ENCODE peak calls at places on chromosome 11, in seven cellular contexts. R is colonic mucosa; T is heart right ventricle; Y is IMR-90; C is RWPE1; H is pancreas; Z is CD8-positive, alpha-beta T cell. E is an unnamed sample.

GRCh38 chr11:35083181-35084061 is 55.5 kb upstream of the CD44 start:
- DNase-seq in R (peak), T (peak), Y (peak), C (peak), H (peak), Z (peak), E (no peak)

GRCh38 chr11:31804439-31805036 is 6.6 kb downstream of the PAX6 start:
- DNase-seq in R (no peak), T (no peak), Y (no peak), C (no peak), H (no peak), Z (no peak), E (no peak)

GRCh38 chr11:123054301-123055065 is 7.5 kb downstream of the HSPA8 start:
- DNase-seq in R (no peak), T (no peak), Y (peak), C (peak), H (no peak), Z (no peak), E (no peak)

GRCh38 chr11:86510674-86511073 is 136.0 kb downstream of the CCDC81 start:
- DNase-seq in R (peak), T (no peak), Y (no peak), C (no peak), H (no peak), Z (no peak), E (no peak)

GRCh38 chr11:65026810-65027209 is 429 bp upstream of the SNX15 start:
- DNase-seq in R (no peak), T (no peak), Y (peak), C (no peak), H (no peak), Z (no peak), E (no peak)

GRCh38 chr11:106961518-106961917 is 56.8 kb downstream of the GUCY1A2 start:
- DNase-seq in R (no peak), T (no peak), Y (peak), C (peak), H (no peak), Z (no peak), E (no peak)

GRCh38 chr11:13354335-13354734 is 76.7 kb downstream of the BMAL1 start:
- DNase-seq in R (no peak), T (no peak), Y (peak), C (no peak), H (no peak), Z (no peak), E (no peak)

GRCh38 chr11:66907751-66908173 is 50.4 kb downstream of the PC start:
- DNase-seq in R (no peak), T (no peak), Y (no peak), C (no peak), H (no peak), Z (no peak), E (no peak)

GRCh38 chr11:86143429-86144030 is 74.6 kb upstream of the PICALM start:
- DNase-seq in R (no peak), T (peak), Y (no peak), C (no peak), H (no peak), Z (no peak), E (no peak)

GRCh38 chr11:111148953-111149352 is 96.6 kb upstream of the POU2AF2 start:
- DNase-seq in R (no peak), T (no peak), Y (peak), C (no peak), H (no peak), Z (no peak), E (no peak)

GRCh38 chr11:107713009-107713408 is 1.2 kb upstream of the SLN start:
- DNase-seq in R (no peak), T (no peak), Y (no peak), C (no peak), H (no peak), Z (no peak), E (no peak)

GRCh38 chr11:68878022-68878421 is 25.6 kb downstream of the MRPL21 start:
- DNase-seq in R (no peak), T (no peak), Y (no peak), C (peak), H (no peak), Z (no peak), E (no peak)
- H3K27ac ChIP-seq in R (no peak), T (no peak), Y (no peak), C (no peak), H (no peak), Z (no peak), E (no peak)

DNA sequence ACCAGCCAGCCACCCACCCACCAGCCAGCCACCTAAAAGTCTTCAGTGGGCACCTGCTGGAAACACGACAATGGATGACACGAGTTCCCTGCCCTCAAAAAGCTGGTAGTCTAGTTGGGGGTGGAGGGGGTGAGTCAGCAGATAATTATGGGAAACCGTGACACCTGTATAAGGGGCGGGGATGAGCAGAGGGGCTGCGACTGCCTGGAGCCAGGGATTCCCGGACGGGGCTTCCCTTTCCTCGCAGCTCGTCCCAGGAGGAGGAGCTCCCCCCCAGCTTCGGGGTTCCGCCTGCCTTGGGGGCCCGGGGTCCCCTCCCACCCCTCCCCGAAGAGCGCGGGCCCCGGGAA is 2.3 kb upstream of the RTN4RL2 start:
- DNase-seq in R (no peak), T (no peak), Y (no peak), C (no peak), H (no peak), Z (no peak), E (no peak)
- H3K27ac ChIP-seq in R (no peak), T (no peak), Y (no peak), C (no peak), H (no peak), Z (no peak), E (no peak)

GRCh38 chr11:68509105-68509504 is 48.6 kb downstream of the PPP6R3 start:
- DNase-seq in R (no peak), T (no peak), Y (peak), C (no peak), H (no peak), Z (no peak), E (no peak)

GRCh38 chr11:68505596-68505995 is 45.0 kb downstream of the PPP6R3 start:
- DNase-seq in R (no peak), T (no peak), Y (peak), C (no peak), H (no peak), Z (no peak), E (no peak)

GRCh38 chr11:68506908-68507307 is 46.4 kb downstream of the PPP6R3 start:
- DNase-seq in R (no peak), T (no peak), Y (no peak), C (no peak), H (no peak), Z (no peak), E (no peak)

GRCh38 chr11:68504432-68505066 is 44.0 kb downstream of the PPP6R3 start:
- DNase-seq in R (no peak), T (no peak), Y (no peak), C (no peak), H (no peak), Z (no peak), E (no peak)

DNA sequence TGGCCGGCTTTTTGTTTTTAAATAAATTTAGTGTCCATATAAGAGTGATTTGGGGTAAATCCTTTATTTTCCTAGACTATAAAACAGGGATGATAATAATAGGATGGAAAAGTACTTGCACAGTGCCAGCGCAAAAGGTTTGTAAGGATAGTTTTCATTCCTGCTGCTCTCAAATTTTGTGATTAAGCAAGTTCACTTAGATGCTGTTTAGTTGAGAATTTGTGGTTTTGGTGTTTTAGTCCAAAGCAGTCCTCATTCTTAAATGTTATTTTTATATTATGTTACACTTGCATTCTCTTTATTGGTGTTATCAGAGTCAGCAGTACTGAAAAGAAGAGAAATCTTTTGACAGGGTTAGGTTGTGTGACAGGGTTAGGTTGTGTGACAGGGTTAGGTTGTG is 47.9 kb downstream of the PPP6R3 start:
- DNase-seq in R (no peak), T (no peak), Y (peak), C (no peak), H (no peak), Z (no peak), E (no peak)
- H3K27ac ChIP-seq in R (no peak), T (no peak), Y (no peak), C (no peak), H (no peak), Z (no peak), E (no peak)

GRCh38 chr11:8722809-8723208 is 40.2 kb downstream of the RPL27A start:
- DNase-seq in R (no peak), T (no peak), Y (no peak), C (no peak), H (no peak), Z (no peak), E (no peak)
- H3K27ac ChIP-seq in R (peak), T (peak), Y (peak), C (peak), H (no peak), Z (no peak), E (no peak)

GRCh38 chr11:2535673-2536439 is 91.0 kb downstream of the KCNQ1 start:
- DNase-seq in R (no peak), T (peak), Y (no peak), C (no peak), H (peak), Z (no peak), E (no peak)
- H3K27ac ChIP-seq in R (no peak), T (no peak), Y (no peak), C (no peak), H (no peak), Z (no peak), E (no peak)

GRCh38 chr11:131600591-131600990 is 230.2 kb downstream of the NTM start:
- DNase-seq in R (no peak), T (no peak), Y (no peak), C (no peak), H (no peak), Z (no peak), E (no peak)

GRCh38 chr11:131601586-131601985 is 231.2 kb downstream of the NTM start:
- DNase-seq in R (no peak), T (no peak), Y (no peak), C (no peak), H (no peak), Z (no peak), E (no peak)

GRCh38 chr11:131595812-131596211 is 225.4 kb downstream of the NTM start:
- DNase-seq in R (no peak), T (no peak), Y (no peak), C (no peak), H (no peak), Z (no peak), E (no peak)

GRCh38 chr11:131597875-131598274 is 227.5 kb downstream of the NTM start:
- DNase-seq in R (no peak), T (no peak), Y (no peak), C (no peak), H (no peak), Z (no peak), E (no peak)

GRCh38 chr11:131598305-131598704 is 227.9 kb downstream of the NTM start:
- DNase-seq in R (no peak), T (no peak), Y (no peak), C (no peak), H (no peak), Z (no peak), E (no peak)
- H3K27ac ChIP-seq in R (no peak), T (no peak), Y (no peak), C (no peak), H (no peak), Z (no peak), E (peak)

DNA sequence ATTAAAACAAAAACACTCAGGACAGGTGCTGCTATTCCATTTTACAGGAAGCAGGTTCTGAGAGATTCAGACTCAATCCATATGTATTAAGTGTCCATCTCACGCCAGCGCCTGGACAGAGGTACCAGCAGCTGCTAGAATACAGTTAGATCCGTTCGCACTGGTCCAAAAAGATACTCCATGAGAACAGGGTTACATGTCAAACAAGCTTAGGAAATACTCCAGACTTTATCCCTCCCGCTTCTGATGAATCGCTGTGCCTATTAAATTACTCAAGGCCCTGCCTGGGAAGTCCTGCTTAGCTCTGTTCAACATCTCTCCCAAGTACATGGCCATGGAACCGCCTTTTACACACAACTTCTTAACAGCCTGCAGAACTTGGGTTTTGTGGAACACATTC is 50.2 kb upstream of the SLC35C1 start:
- DNase-seq in R (no peak), T (no peak), Y (no peak), C (no peak), H (no peak), Z (no peak), E (no peak)
- H3K27ac ChIP-seq in R (no peak), T (peak), Y (no peak), C (no peak), H (peak), Z (no peak), E (no peak)

GRCh38 chr11:71356904-71357303 is 91.3 kb downstream of the DHCR7 start:
- DNase-seq in R (no peak), T (no peak), Y (no peak), C (no peak), H (no peak), Z (no peak), E (no peak)

GRCh38 chr11:71358122-71358728 is 90.0 kb downstream of the DHCR7 start:
- DNase-seq in R (no peak), T (no peak), Y (no peak), C (no peak), H (no peak), Z (no peak), E (no peak)

GRCh38 chr11:71356280-71356876 is 91.8 kb downstream of the DHCR7 start:
- DNase-seq in R (no peak), T (no peak), Y (no peak), C (no peak), H (no peak), Z (no peak), E (no peak)

GRCh38 chr11:71357414-71357813 is 90.8 kb downstream of the DHCR7 start:
- DNase-seq in R (no peak), T (no peak), Y (no peak), C (no peak), H (no peak), Z (no peak), E (no peak)

GRCh38 chr11:71358963-71359567 is 89.1 kb downstream of the DHCR7 start:
- DNase-seq in R (no peak), T (no peak), Y (no peak), C (no peak), H (no peak), Z (no peak), E (no peak)
- H3K27ac ChIP-seq in R (no peak), T (no peak), Y (no peak), C (no peak), H (no peak), Z (no peak), E (no peak)